ENCODE peak calls at places on chromosomes 16 and 17, in four cellular contexts. R is stimulated activated CD4-positive, alpha-beta T cell treated with anti-CD3 and anti-CD28 coated beads, Interleukin-12 subunit alpha, Interleukin-12 subunit beta, amount 100 ng/mL, for 4 hours; G is Right ventricle myocardium superior; O is iPS-NIHi11. Z is an unnamed sample.

GRCh38 chr16:12318661-12319463 is 342.3 kb downstream of the SNX29 start:
- DNase-seq in R (no peak), G (no peak), O (no peak), Z (peak)

GRCh38 chr16:72241930-72242329 is 70.0 kb upstream of the PMFBP1 start:
- DNase-seq in R (no peak), G (no peak), O (peak), Z (no peak)

GRCh38 chr17:6701719-6702118 is 11.4 kb downstream of the SLC13A5 start:
- DNase-seq in R (peak), G (no peak), O (peak), Z (no peak)

GRCh38 chr16:12611916-12612597 is 191.6 kb downstream of the CPPED1 start:
- DNase-seq in R (no peak), G (no peak), O (no peak), Z (no peak)

GRCh38 chr16:89350701-89351380 is 133.3 kb downstream of the ZNF778 start:
- DNase-seq in R (peak), G (no peak), O (no peak), Z (no peak)

GRCh38 chr16:3509470-3509928 is 8.7 kb downstream of the CLUAP1 start:
- DNase-seq in R (peak), G (no peak), O (no peak), Z (peak)

GRCh38 chr17:38881600-38882191 is 11.8 kb downstream of the LASP1 start:
- DNase-seq in R (no peak), G (peak), O (no peak), Z (no peak)

GRCh38 chr16:28834349-28834748 is 11.6 kb downstream of the ATXN2L start:
- DNase-seq in R (no peak), G (no peak), O (no peak), Z (no peak)

GRCh38 chr17:80477647-80478478 is 1.5 kb upstream of the NPTX1 start:
- DNase-seq in R (no peak), G (no peak), O (peak), Z (no peak)

GRCh38 chr16:23384878-23385277 is 68.1 kb downstream of the COG7 start:
- DNase-seq in R (no peak), G (no peak), O (no peak), Z (no peak)

GRCh38 chr16:57137566-57138273 is 45.3 kb downstream of the CPNE2 start:
- DNase-seq in R (no peak), G (no peak), O (no peak), Z (peak)

GRCh38 chr16:85757341-85757822 is 6.5 kb upstream of the C16orf74 start:
- DNase-seq in R (no peak), G (no peak), O (no peak), Z (no peak)

GRCh38 chr17:77177002-77177401 is 36.2 kb downstream of the SEC14L1 start:
- DNase-seq in R (no peak), G (no peak), O (no peak), Z (no peak)

GRCh38 chr16:2597560-2597902 is 59.7 kb downstream of the PDPK1 start:
- DNase-seq in R (no peak), G (no peak), O (no peak), Z (peak)

GRCh38 chr17:80624864-80625263 is 80.2 kb downstream of the RPTOR start:
- DNase-seq in R (no peak), G (no peak), O (no peak), Z (no peak)

GRCh38 chr16:64051826-64052225 is 1070.0 kb downstream of the CDH11 start:
- DNase-seq in R (no peak), G (no peak), O (peak), Z (no peak)

GRCh38 chr17:73998246-73999220 is 204.9 kb upstream of the RPL38 start:
- DNase-seq in R (peak), G (peak), O (peak), Z (peak)

GRCh38 chr17:77440571-77440981 is 299.8 kb downstream of the SEC14L1 start:
- DNase-seq in R (no peak), G (peak), O (no peak), Z (peak)

GRCh38 chr17:8662973-8663372 is 32.4 kb upstream of the MYH10 start:
- DNase-seq in R (no peak), G (no peak), O (no peak), Z (no peak)

GRCh38 chr16:53147500-53148065 is 92.8 kb downstream of the CHD9 start:
- DNase-seq in R (no peak), G (no peak), O (no peak), Z (no peak)